ENCODE peak calls at places on chromosomes 5 and 9, in ten cellular contexts. H is choroid plexus epithelial cell, M is anterior cingulate cortex, N is LoVo, D is adrenal gland, S is SK-MEL-5, Q is stomach, F is breast epithelium, K is right cardiac atrium, L is MG63. J is an unnamed sample.

GRCh38 chr5:120794121-120794520 is 330.0 kb downstream of the PRR16 start:
- DNase-seq in Q (no peak), F (no peak), H (peak), L (no peak), S (no peak), M (no peak), N (no peak), D (no peak), K (no peak), J (no peak)

GRCh38 chr9:70817306-70817705 is 304.1 kb downstream of the TRPM3 start:
- DNase-seq in H (no peak), N (no peak), Q (no peak), S (no peak), K (no peak), D (no peak), M (no peak), L (no peak), F (no peak), J (no peak)

GRCh38 chr5:55582256-55582655 is 47.5 kb upstream of the PLPP1 start:
- DNase-seq in F (no peak), Q (no peak), M (no peak), D (no peak), K (no peak), S (no peak), H (no peak), N (no peak), L (no peak), J (no peak)

GRCh38 chr9:115367780-115368179 is 249.8 kb upstream of the TNC start:
- DNase-seq in N (no peak), S (no peak), F (no peak), H (peak), L (no peak), M (no peak), D (no peak), Q (no peak), K (no peak), J (peak)

GRCh38 chr5:112646139-112646941 is 91.3 kb upstream of the APC start:
- DNase-seq in D (no peak), K (no peak), H (no peak), N (no peak), M (no peak), S (no peak), Q (no peak), F (no peak), L (no peak), J (no peak)

GRCh38 chr9:121324316-121324715 is 45.7 kb downstream of the STOM start:
- DNase-seq in F (no peak), D (no peak), S (no peak), N (no peak), M (no peak), K (peak), H (no peak), L (peak), Q (no peak), J (peak)

GRCh38 chr5:72363146-72363802 is 43.1 kb downstream of the PTCD2 start:
- DNase-seq in K (no peak), L (peak), S (no peak), D (no peak), N (peak), F (no peak), H (peak), M (no peak), Q (no peak), J (peak)

GRCh38 chr9:136208675-136209074 is 3.7 kb upstream of the LHX3 start:
- DNase-seq in L (no peak), S (no peak), H (no peak), F (no peak), M (no peak), K (no peak), N (no peak), D (no peak), Q (no peak), J (no peak)

GRCh38 chr5:115695290-115695689 is 69.5 kb upstream of the TMED7 start:
- DNase-seq in L (no peak), Q (no peak), F (no peak), K (no peak), N (no peak), S (no peak), H (no peak), M (no peak), D (no peak), J (no peak)

GRCh38 chr5:122415030-122415429 is 103.0 kb downstream of the SNCAIP start:
- DNase-seq in S (no peak), N (no peak), F (no peak), Q (no peak), M (no peak), K (no peak), L (no peak), H (no peak), D (no peak), J (no peak)

GRCh38 chr5:154677921-154678320 is 77.3 kb upstream of the LARP1 start:
- DNase-seq in K (no peak), M (no peak), S (no peak), L (no peak), Q (no peak), H (peak), N (no peak), F (no peak), D (no peak), J (peak)

GRCh38 chr5:115024922-115025321 is 144.8 kb downstream of the TRIM36 start:
- DNase-seq in S (no peak), M (no peak), N (no peak), L (no peak), D (no peak), K (no peak), Q (no peak), H (no peak), F (no peak), J (no peak)

GRCh38 chr5:80463269-80463668 is 24.6 kb upstream of the FAM151B start:
- DNase-seq in H (no peak), K (no peak), M (no peak), S (no peak), L (no peak), D (no peak), N (no peak), Q (no peak), F (no peak), J (no peak)

GRCh38 chr5:14208071-14209021 is 65.2 kb downstream of the TRIO start:
- DNase-seq in M (no peak), D (no peak), L (peak), S (peak), Q (no peak), K (no peak), H (peak), F (no peak), N (no peak), J (peak)

GRCh38 chr9:88418025-88418424 is 29.8 kb downstream of the SPIN1 start:
- DNase-seq in H (no peak), D (no peak), K (no peak), S (no peak), F (no peak), N (no peak), L (no peak), Q (no peak), M (no peak), J (no peak)

GRCh38 chr9:127614961-127615360 is 2.9 kb downstream of the STXBP1 start:
- DNase-seq in S (no peak), M (no peak), F (no peak), Q (no peak), H (peak), K (peak), N (no peak), L (no peak), D (peak), J (peak)

GRCh38 chr5:38847549-38848341 is 1.9 kb downstream of the OSMR start:
- DNase-seq in H (peak), D (no peak), M (no peak), N (no peak), Q (no peak), F (no peak), S (no peak), K (no peak), L (no peak), J (peak)

GRCh38 chr5:55440188-55440646 is 94.5 kb downstream of the PLPP1 start:
- DNase-seq in K (no peak), Q (no peak), M (no peak), S (no peak), N (no peak), D (no peak), H (peak), F (no peak), L (peak), J (peak)

GRCh38 chr5:141543053-141543452 is 54.2 kb downstream of the PCDHGC5 start:
- DNase-seq in H (no peak), K (no peak), D (no peak), M (no peak), F (no peak), S (no peak), L (no peak), N (no peak), Q (no peak), J (no peak)

GRCh38 chr9:79280691-79281090 is 291.1 kb upstream of the TLE4 start:
- DNase-seq in S (no peak), H (no peak), F (no peak), N (no peak), K (no peak), D (no peak), L (no peak), Q (no peak), M (no peak), J (peak)

GRCh38 chr9:137757613-137758029 is 120.0 kb upstream of the CACNA1B start:
- DNase-seq in M (no peak), D (no peak), S (no peak), N (peak), H (peak), K (no peak), Q (no peak), L (peak), F (no peak), J (peak)

GRCh38 chr9:129885018-129885669 is 49.9 kb downstream of the USP20 start:
- DNase-seq in N (peak), H (no peak), D (peak), M (no peak), F (no peak), K (peak), S (peak), L (no peak), Q (peak), J (peak)

GRCh38 chr5:15513379-15513778 is 13.4 kb downstream of the FBXL7 start:
- DNase-seq in K (no peak), M (no peak), H (no peak), S (no peak), D (no peak), Q (no peak), F (no peak), L (no peak), N (no peak), J (no peak)

GRCh38 chr9:89835676-89836075 is 230.9 kb downstream of the GADD45G start:
- DNase-seq in Q (no peak), S (no peak), M (no peak), N (no peak), L (no peak), F (no peak), H (no peak), D (no peak), K (no peak), J (no peak)

GRCh38 chr9:79701651-79702050 is 129.9 kb downstream of the TLE4 start:
- DNase-seq in F (no peak), K (peak), M (no peak), L (no peak), Q (no peak), H (no peak), D (no peak), N (no peak), S (no peak), J (peak)

GRCh38 chr5:106873558-106873957 is 797.2 kb downstream of the EFNA5 start:
- DNase-seq in H (no peak), Q (no peak), M (no peak), F (no peak), D (no peak), N (peak), L (no peak), S (no peak), K (no peak), J (no peak)

GRCh38 chr9:69919461-69920061 is 98.9 kb downstream of the CFAP95 start:
- DNase-seq in D (no peak), N (peak), S (peak), Q (no peak), K (no peak), F (no peak), M (no peak), L (no peak), H (peak), J (peak)

GRCh38 chr5:176535101-176535654 is 2.0 kb downstream of the RNF44 start:
- DNase-seq in L (peak), S (no peak), F (no peak), D (no peak), Q (no peak), H (no peak), N (no peak), K (no peak), M (no peak), J (peak)

GRCh38 chr5:173187054-173187743 is 42.9 kb downstream of the BNIP1 start:
- DNase-seq in Q (no peak), D (no peak), N (no peak), H (no peak), F (no peak), M (no peak), S (no peak), K (no peak), L (no peak), J (no peak)

GRCh38 chr9:133114451-133114885 is 6.6 kb downstream of the RALGDS start:
- DNase-seq in Q (no peak), H (no peak), L (peak), N (no peak), S (peak), M (peak), D (peak), F (peak), K (peak), J (peak)

GRCh38 chr5:37754976-37755375 is 84.9 kb downstream of the GDNF start:
- DNase-seq in N (no peak), F (no peak), M (no peak), D (no peak), H (no peak), L (no peak), S (no peak), Q (no peak), K (no peak), J (no peak)

GRCh38 chr5:161900981-161901380 is 53.1 kb downstream of the GABRA1 start:
- DNase-seq in M (no peak), D (no peak), S (no peak), L (no peak), N (no peak), F (no peak), K (no peak), Q (no peak), H (no peak), J (no peak)